ENCODE peak calls at places on chromosome 13, in ten cellular contexts. P, Q, C, X, D, W, M, V, G and A are unnamed samples.

GRCh38 chr13:99528547-99528946 is 27.3 kb downstream of the TM9SF2 start:
- DNase-seq in P (no peak), Q (no peak), C (no peak), X (no peak), D (no peak), W (no peak), M (no peak), V (no peak), G (no peak), A (peak)

GRCh38 chr13:30673669-30674521 is 56.2 kb downstream of the USPL1 start:
- DNase-seq in P (peak), Q (peak), C (peak), X (peak), D (peak), W (peak), M (peak), V (peak), G (peak), A (peak)

GRCh38 chr13:71290963-71291937 is 575.8 kb downstream of the DACH1 start:
- DNase-seq in P (no peak), Q (no peak), C (no peak), X (peak), D (peak), W (no peak), M (peak), V (peak), G (no peak), A (peak)

GRCh38 chr13:111388851-111389500 is 68.5 kb downstream of the TEX29 start:
- DNase-seq in P (no peak), Q (no peak), C (no peak), X (no peak), D (no peak), W (no peak), M (no peak), V (peak), G (peak), A (no peak)

GRCh38 chr13:107360010-107360409 is 792.1 kb upstream of the ARGLU1 start:
- DNase-seq in P (no peak), Q (no peak), C (no peak), X (no peak), D (no peak), W (no peak), M (no peak), V (no peak), G (no peak), A (no peak)

GRCh38 chr13:25874907-25875306 is 176.9 kb downstream of the SHISA2 start:
- DNase-seq in P (no peak), Q (no peak), C (peak), X (no peak), D (no peak), W (no peak), M (no peak), V (peak), G (no peak), A (no peak)

GRCh38 chr13:60182907-60183306 is 19.2 kb upstream of the DIAPH3 start:
- DNase-seq in P (no peak), Q (no peak), C (no peak), X (no peak), D (no peak), W (no peak), M (no peak), V (no peak), G (no peak), A (no peak)

GRCh38 chr13:110629735-110630134 is 14.4 kb downstream of the NAXD start:
- DNase-seq in P (no peak), Q (no peak), C (no peak), X (no peak), D (no peak), W (no peak), M (no peak), V (no peak), G (no peak), A (no peak)

GRCh38 chr13:103510007-103510406 is 443.8 kb upstream of the SLC10A2 start:
- DNase-seq in P (no peak), Q (no peak), C (no peak), X (no peak), D (no peak), W (no peak), M (no peak), V (no peak), G (peak), A (no peak)

GRCh38 chr13:104635879-104636278 is 1569.7 kb upstream of the SLC10A2 start:
- DNase-seq in P (no peak), Q (no peak), C (no peak), X (no peak), D (no peak), W (no peak), M (no peak), V (no peak), G (no peak), A (no peak)

GRCh38 chr13:103312467-103312866 is 246.2 kb upstream of the SLC10A2 start:
- DNase-seq in P (no peak), Q (no peak), C (no peak), X (no peak), D (no peak), W (no peak), M (no peak), V (no peak), G (no peak), A (no peak)

GRCh38 chr13:92657565-92657964 is 569.0 kb upstream of the GPC6 start:
- DNase-seq in P (no peak), Q (no peak), C (no peak), X (no peak), D (no peak), W (no peak), M (no peak), V (no peak), G (no peak), A (no peak)

GRCh38 chr13:76035711-76036110 is 399.6 kb downstream of the LMO7 start:
- DNase-seq in P (no peak), Q (no peak), C (no peak), X (no peak), D (no peak), W (no peak), M (no peak), V (no peak), G (no peak), A (no peak)

GRCh38 chr13:43573361-43573740 is 213.4 kb downstream of the ENOX1 start:
- DNase-seq in P (peak), Q (no peak), C (no peak), X (no peak), D (peak), W (peak), M (peak), V (no peak), G (no peak), A (peak)

GRCh38 chr13:36820222-36820621 is 1.2 kb downstream of the RFXAP start:
- DNase-seq in P (no peak), Q (no peak), C (no peak), X (no peak), D (no peak), W (no peak), M (no peak), V (no peak), G (no peak), A (no peak)

GRCh38 chr13:77113496-77113895 is 86.5 kb upstream of the FBXL3 start:
- DNase-seq in P (no peak), Q (no peak), C (no peak), X (no peak), D (no peak), W (no peak), M (no peak), V (no peak), G (no peak), A (no peak)

GRCh38 chr13:24052547-24052981 is 108.0 kb upstream of the SPATA13 start:
- DNase-seq in P (no peak), Q (no peak), C (no peak), X (no peak), D (no peak), W (no peak), M (no peak), V (no peak), G (no peak), A (no peak)

GRCh38 chr13:37598572-37598971 is at the start of gene POSTN:
- DNase-seq in P (no peak), Q (peak), C (no peak), X (no peak), D (no peak), W (no peak), M (no peak), V (no peak), G (no peak), A (peak)

GRCh38 chr13:33251131-33251629 is 34.4 kb downstream of the STARD13 start:
- DNase-seq in P (peak), Q (no peak), C (no peak), X (no peak), D (no peak), W (peak), M (peak), V (no peak), G (no peak), A (no peak)

GRCh38 chr13:51523082-51523518 is 61.2 kb upstream of the WDFY2 start:
- DNase-seq in P (peak), Q (no peak), C (no peak), X (peak), D (peak), W (no peak), M (peak), V (peak), G (no peak), A (no peak)